ENCODE peak calls at places on chromosomes 7 and 10, in nine cellular contexts. Q is ACHN; S is cardiac muscle cell; X is neural progenitor cell; U is naive thymus-derived CD8-positive, alpha-beta T cell; V is ureter; Z is GM23338; I is DMS153; T is AG04449. J is an unnamed sample.

GRCh38 chr10:112988839-112989406 is 38.9 kb downstream of the TCF7L2 start:
- DNase-seq in Q (no peak), S (no peak), X (no peak), U (no peak), V (no peak), Z (peak), I (no peak), T (no peak), J (no peak)

GRCh38 chr7:3039787-3040186 is 3.9 kb downstream of the CARD11 start:
- DNase-seq in Q (no peak), S (no peak), X (no peak), U (no peak), V (no peak), Z (no peak), I (no peak), T (no peak), J (no peak)

GRCh38 chr10:86905429-86905828 is 52.0 kb downstream of the MMRN2 start:
- DNase-seq in Q (no peak), S (no peak), X (no peak), U (no peak), V (no peak), Z (no peak), I (no peak), T (no peak), J (no peak)

GRCh38 chr7:79453558-79454324 is at the start of gene MAGI2:
- DNase-seq in Q (peak), S (peak), X (peak), U (peak), V (peak), Z (peak), I (no peak), T (no peak), J (peak)

GRCh38 chr7:151397026-151397425 is 12.8 kb downstream of the WDR86 start:
- DNase-seq in Q (no peak), S (no peak), X (no peak), U (no peak), V (no peak), Z (no peak), I (no peak), T (no peak), J (no peak)

GRCh38 chr7:50714851-50715250 is 67.8 kb downstream of the GRB10 start:
- DNase-seq in Q (no peak), S (no peak), X (no peak), U (no peak), V (no peak), Z (no peak), I (no peak), T (no peak), J (no peak)

GRCh38 chr10:84590794-84591193 is 262.4 kb downstream of the CCSER2 start:
- DNase-seq in Q (no peak), S (no peak), X (no peak), U (no peak), V (no peak), Z (no peak), I (peak), T (no peak), J (no peak)

GRCh38 chr10:13758302-13758701 is 171.5 kb downstream of the PRPF18 start:
- DNase-seq in Q (peak), S (peak), X (peak), U (no peak), V (peak), Z (peak), I (no peak), T (peak), J (no peak)

GRCh38 chr7:41425926-41426325 is 277.0 kb downstream of the INHBA start:
- DNase-seq in Q (peak), S (peak), X (no peak), U (no peak), V (no peak), Z (no peak), I (no peak), T (peak), J (peak)

GRCh38 chr7:100933735-100934134 is 15.6 kb upstream of the MUC3A start:
- DNase-seq in Q (no peak), S (no peak), X (no peak), U (no peak), V (no peak), Z (peak), I (no peak), T (no peak), J (no peak)

GRCh38 chr10:2986341-2986933 is 80.9 kb upstream of the PFKP start:
- DNase-seq in Q (no peak), S (no peak), X (no peak), U (no peak), V (peak), Z (no peak), I (no peak), T (no peak), J (no peak)

GRCh38 chr7:131533566-131534561 is 22.6 kb downstream of the PODXL start:
- DNase-seq in Q (no peak), S (no peak), X (no peak), U (no peak), V (no peak), Z (no peak), I (no peak), T (no peak), J (no peak)